ENCODE peak calls at places on chromosomes 3 and 15, in six cellular contexts. F is fibroblast of lung, L is GM04504, T is cardiac septum, E is HT-29, B is GM18507. W is an unnamed sample.
A peak's percentile ranks its signal among the peaks of the same experiment; 100 is the strongest.

GRCh38 chr3:185640308-185640707 is 54.2 kb downstream of the SENP2 start:
- DNase-seq in F (no peak), L (no peak), T (no peak), E (no peak), B (no peak), W (no peak)

GRCh38 chr3:109853077-109853732 is 515.9 kb upstream of the DPPA4 start:
- DNase-seq in F (peak; percentile 22), L (peak; percentile 8), T (no peak), E (no peak), B (no peak), W (no peak)

GRCh38 chr3:71142440-71143161 is 440.9 kb downstream of the FOXP1 start:
- DNase-seq in F (no peak), L (no peak), T (no peak), E (peak; percentile 62), B (no peak), W (no peak)

GRCh38 chr3:105821433-105821832 is 47.4 kb downstream of the CBLB start:
- DNase-seq in F (no peak), L (no peak), T (no peak), E (no peak), B (no peak), W (no peak)

GRCh38 chr15:68795298-68795848 is 25.3 kb downstream of the ANP32A start:
- DNase-seq in F (peak; percentile 84), L (peak; percentile 75), T (peak; percentile 97), E (no peak), B (no peak), W (no peak)

GRCh38 chr3:127694467-127695215 is 21.9 kb downstream of the ABTB1 start:
- DNase-seq in F (peak; percentile 11), L (no peak), T (peak; percentile 90), E (peak; percentile 88), B (no peak), W (peak; percentile 72)

GRCh38 chr15:44038801-44039200 is 156.3 kb downstream of the FRMD5 start:
- DNase-seq in F (peak; percentile 78), L (no peak), T (no peak), E (peak; percentile 44), B (no peak), W (no peak)

GRCh38 chr15:67117356-67117755 is 52.0 kb downstream of the SMAD3 start:
- DNase-seq in F (peak; percentile 69), L (no peak), T (no peak), E (no peak), B (no peak), W (no peak)

GRCh38 chr3:25294406-25294805 is 133.7 kb upstream of the RARB start:
- DNase-seq in F (no peak), L (no peak), T (no peak), E (no peak), B (no peak), W (no peak)

GRCh38 chr3:46593979-46594378 is 18.3 kb upstream of the FAM240A start:
- DNase-seq in F (no peak), L (no peak), T (no peak), E (no peak), B (no peak), W (no peak)

GRCh38 chr15:70512772-70513362 is 250.5 kb downstream of the UACA start:
- DNase-seq in F (peak; percentile 43), L (no peak), T (peak; percentile 83), E (peak; percentile 79), B (no peak), W (peak; percentile 60)

GRCh38 chr3:51955893-51956770 is 951 bp downstream of the GPR62 start:
- DNase-seq in F (peak; percentile 69), L (no peak), T (no peak), E (peak; percentile 26), B (no peak), W (no peak)

GRCh38 chr3:42926310-42926709 is 20.4 kb downstream of the ZNF662 start:
- DNase-seq in F (no peak), L (no peak), T (no peak), E (no peak), B (no peak), W (no peak)

GRCh38 chr15:91385301-91385700 is 285.2 kb downstream of the SV2B start:
- DNase-seq in F (peak; percentile 95), L (no peak), T (no peak), E (no peak), B (no peak), W (no peak)

GRCh38 chr15:41609123-41609522 is 50.1 kb downstream of the TYRO3 start:
- DNase-seq in F (no peak), L (no peak), T (no peak), E (no peak), B (no peak), W (no peak)

GRCh38 chr15:87597346-87598052 is 659.0 kb downstream of the NTRK3 start:
- DNase-seq in F (no peak), L (no peak), T (no peak), E (peak; percentile 16), B (no peak), W (peak; percentile 2)

GRCh38 chr15:34223904-34224596 is 766 bp upstream of the EMC4 start:
- DNase-seq in F (no peak), L (no peak), T (no peak), E (no peak), B (no peak), W (no peak)

GRCh38 chr15:41494922-41495735 is 1.5 kb downstream of the ITPKA start:
- DNase-seq in F (no peak), L (no peak), T (no peak), E (no peak), B (no peak), W (no peak)

GRCh38 chr3:111695584-111696213 is 100.6 kb upstream of the ZBED2 start:
- DNase-seq in F (peak; percentile 93), L (peak; percentile 69), T (no peak), E (no peak), B (no peak), W (peak; percentile 46)

GRCh38 chr15:36208868-36209582 is 370.4 kb upstream of the CDIN1 start:
- DNase-seq in F (no peak), L (no peak), T (no peak), E (no peak), B (no peak), W (no peak)

GRCh38 chr3:112640864-112641751 is at the start of gene CCDC80:
- DNase-seq in F (peak; percentile 95), L (peak; percentile 79), T (no peak), E (peak; percentile 58), B (no peak), W (peak; percentile 88)